ENCODE peak calls at places on chromosome 11, in seven cellular contexts. D is endodermal cell, M is HCT116, K is ovary, H is endothelial cell, T is choroid plexus epithelial cell, P is GM13977. L is an unnamed sample.

GRCh38 chr11:111363985-111364384 is 15.1 kb downstream of the POU2AF1 start:
- DNase-seq in K (no peak), M (no peak), T (no peak), H (no peak), D (no peak), P (no peak), L (no peak)

GRCh38 chr11:3022982-3023381 is 30.9 kb upstream of the NAP1L4 start:
- DNase-seq in K (no peak), T (peak; percentile 96), H (no peak), D (no peak), P (no peak), M (no peak), L (no peak)

GRCh38 chr11:64888406-64888757 is 10.0 kb upstream of the EHD1 start:
- DNase-seq in M (no peak), K (no peak), H (no peak), D (no peak), P (no peak), T (no peak), L (no peak)

GRCh38 chr11:102582140-102582539 is 43.0 kb downstream of the MMP20 start:
- DNase-seq in H (no peak), T (no peak), P (no peak), K (no peak), M (no peak), D (no peak), L (no peak)

GRCh38 chr11:331332-332060 is 10.8 kb upstream of the IFITM3 start:
- DNase-seq in H (no peak), P (no peak), D (peak; percentile 34), M (no peak), K (peak; percentile 30), T (no peak), L (no peak)

GRCh38 chr11:128323381-128323780 is 264.0 kb downstream of the ETS1 start:
- DNase-seq in P (peak; percentile 45), H (no peak), M (no peak), D (no peak), K (no peak), T (peak; percentile 81), L (no peak)

GRCh38 chr11:35927730-35928129 is 16.1 kb upstream of the LDLRAD3 start:
- DNase-seq in K (peak; percentile 38), M (no peak), P (no peak), D (peak; percentile 34), T (peak; percentile 91), H (no peak), L (no peak)

GRCh38 chr11:66020618-66021357 is 5.5 kb downstream of the CATSPER1 start:
- DNase-seq in K (no peak), T (peak; percentile 47), D (no peak), M (no peak), P (no peak), H (no peak), L (no peak)

GRCh38 chr11:78228467-78228866 is 39.7 kb downstream of the USP35 start:
- DNase-seq in H (peak; percentile 51), T (peak; percentile 79), P (peak; percentile 68), D (peak; percentile 72), M (peak; percentile 32), K (no peak), L (no peak)

GRCh38 chr11:70477607-70478006 is 79.3 kb downstream of the CTTN start:
- DNase-seq in P (no peak), M (no peak), K (no peak), H (no peak), D (no peak), T (no peak), L (no peak)

GRCh38 chr11:117604349-117604995 is 192.5 kb downstream of the DSCAML1 start:
- DNase-seq in H (no peak), T (peak; percentile 34), M (no peak), D (peak; percentile 35), K (no peak), P (no peak), L (no peak)

GRCh38 chr11:91163619-91164451 is 941.0 kb upstream of the CHORDC1 start:
- DNase-seq in M (no peak), P (no peak), D (no peak), H (no peak), K (peak; percentile 43), T (peak; percentile 74), L (no peak)

GRCh38 chr11:90476442-90477007 is 253.7 kb upstream of the CHORDC1 start:
- DNase-seq in K (no peak), M (peak; percentile 21), T (peak; percentile 59), H (peak; percentile 38), D (peak; percentile 77), P (peak; percentile 16), L (peak; percentile 16)

GRCh38 chr11:126468102-126468521 is 112.6 kb downstream of the ST3GAL4 start:
- DNase-seq in K (no peak), T (peak; percentile 69), H (no peak), P (no peak), D (no peak), M (no peak), L (no peak)

GRCh38 chr11:75911459-75911858 is 96.4 kb downstream of the UVRAG start:
- DNase-seq in T (no peak), K (no peak), H (no peak), D (no peak), P (no peak), M (no peak), L (no peak)

GRCh38 chr11:68028802-68029475 is 1.5 kb upstream of the NDUFS8 start:
- DNase-seq in P (no peak), K (no peak), H (no peak), M (no peak), D (no peak), T (peak; percentile 28), L (no peak)

GRCh38 chr11:18749681-18750319 is 23.8 kb upstream of the IGSF22 start:
- DNase-seq in H (peak; percentile 54), P (no peak), T (peak; percentile 66), M (no peak), K (peak; percentile 60), D (peak; percentile 85), L (no peak)

GRCh38 chr11:107018274-107018901 is at the start of gene GUCY1A2:
- DNase-seq in T (peak; percentile 5), K (peak; percentile 41), M (no peak), D (peak; percentile 79), H (peak; percentile 26), P (peak; percentile 45), L (peak; percentile 56)

GRCh38 chr11:91967018-91967715 is 257.5 kb upstream of the FAT3 start:
- DNase-seq in H (no peak), P (no peak), D (no peak), T (no peak), K (no peak), M (no peak), L (no peak)

GRCh38 chr11:17548444-17548843 is 1.4 kb downstream of the OTOG start:
- DNase-seq in P (no peak), D (peak; percentile 77), M (no peak), H (no peak), K (no peak), T (no peak), L (no peak)
- TF ChIP-seq CTCF in P (no peak), D (peak; percentile 68), M (peak; percentile 22), H (no peak), K (no peak), T (peak; percentile 25), L (no peak)

GRCh38 chr11:101439488-101439887 is 144.3 kb downstream of the TRPC6 start:
- DNase-seq in P (no peak), T (no peak), M (no peak), K (no peak), H (no peak), D (no peak), L (no peak)
- TF ChIP-seq CTCF in P (no peak), T (no peak), M (peak; percentile 39), K (no peak), H (peak; percentile 26), D (peak; percentile 62), L (no peak)

GRCh38 chr11:86220654-86221053 is 23.9 kb upstream of the EED start:
- DNase-seq in P (no peak), H (no peak), D (no peak), T (no peak), K (no peak), M (no peak), L (no peak)

GRCh38 chr11:86214710-86215109 is 29.8 kb upstream of the EED start:
- DNase-seq in D (no peak), T (no peak), K (no peak), H (no peak), M (no peak), P (peak; percentile 48), L (no peak)

GRCh38 chr11:86222081-86222480 is 22.5 kb upstream of the EED start:
- DNase-seq in K (no peak), T (no peak), M (no peak), P (no peak), H (no peak), D (no peak), L (no peak)

GRCh38 chr11:86219291-86220193 is 25.0 kb upstream of the EED start:
- DNase-seq in T (no peak), M (no peak), K (no peak), P (peak; percentile 26), H (no peak), D (no peak), L (no peak)

DNA sequence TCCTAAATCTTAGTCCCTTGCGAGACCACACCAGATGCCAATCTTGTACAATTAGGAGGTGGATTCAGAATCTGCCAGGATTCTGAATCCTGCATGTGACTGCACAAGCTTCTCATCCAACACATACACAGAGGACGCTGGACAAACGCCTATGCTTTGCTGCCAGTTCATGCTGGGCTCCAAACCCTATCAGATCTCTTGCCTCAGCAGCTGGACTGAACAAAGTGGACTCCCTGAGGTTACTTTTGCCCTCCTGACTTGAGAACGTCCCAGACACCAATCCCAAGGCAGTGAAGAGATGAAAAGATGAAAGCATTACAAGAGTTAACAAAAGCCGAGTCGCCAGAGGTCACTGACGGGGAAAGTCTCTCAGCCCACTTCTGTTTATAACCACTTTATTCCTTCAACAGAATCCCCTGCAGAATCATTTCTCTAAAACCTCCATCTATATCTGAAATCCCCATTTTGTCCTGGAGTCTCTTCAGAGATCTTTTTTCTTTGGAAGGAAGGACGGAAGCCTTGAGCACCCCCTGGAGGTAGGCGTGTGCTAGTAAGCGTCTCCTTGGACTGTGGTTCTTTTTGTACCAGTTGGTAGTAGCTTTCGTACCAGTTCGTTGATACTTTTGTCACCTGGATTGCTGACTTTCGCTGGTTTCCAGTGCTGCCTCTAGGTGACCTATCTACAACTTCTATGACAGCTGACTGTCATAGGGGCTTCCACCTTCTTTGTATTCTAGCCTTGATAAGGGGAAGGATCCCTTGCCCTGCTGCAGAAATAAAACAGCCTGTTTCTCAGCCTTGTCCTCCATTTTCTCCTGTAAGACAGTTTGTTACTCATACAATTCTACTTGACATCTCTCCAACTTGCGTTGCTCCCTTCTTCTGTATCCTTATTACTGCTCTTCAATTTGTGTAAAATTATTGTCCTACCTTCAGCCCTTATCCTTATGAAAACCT is 26.1 kb upstream of the EED start:
- DNase-seq in P (peak; percentile 40), K (peak; percentile 77), M (peak; percentile 66), D (peak; percentile 91), H (peak; percentile 72), T (peak; percentile 87), L (peak; percentile 65)
- TF ChIP-seq CTCF in P (peak; percentile 89), K (peak; percentile 74), M (peak; percentile 92), D (peak; percentile 94), H (peak; percentile 71), T (peak; percentile 98), L (peak; percentile 77)

DNA sequence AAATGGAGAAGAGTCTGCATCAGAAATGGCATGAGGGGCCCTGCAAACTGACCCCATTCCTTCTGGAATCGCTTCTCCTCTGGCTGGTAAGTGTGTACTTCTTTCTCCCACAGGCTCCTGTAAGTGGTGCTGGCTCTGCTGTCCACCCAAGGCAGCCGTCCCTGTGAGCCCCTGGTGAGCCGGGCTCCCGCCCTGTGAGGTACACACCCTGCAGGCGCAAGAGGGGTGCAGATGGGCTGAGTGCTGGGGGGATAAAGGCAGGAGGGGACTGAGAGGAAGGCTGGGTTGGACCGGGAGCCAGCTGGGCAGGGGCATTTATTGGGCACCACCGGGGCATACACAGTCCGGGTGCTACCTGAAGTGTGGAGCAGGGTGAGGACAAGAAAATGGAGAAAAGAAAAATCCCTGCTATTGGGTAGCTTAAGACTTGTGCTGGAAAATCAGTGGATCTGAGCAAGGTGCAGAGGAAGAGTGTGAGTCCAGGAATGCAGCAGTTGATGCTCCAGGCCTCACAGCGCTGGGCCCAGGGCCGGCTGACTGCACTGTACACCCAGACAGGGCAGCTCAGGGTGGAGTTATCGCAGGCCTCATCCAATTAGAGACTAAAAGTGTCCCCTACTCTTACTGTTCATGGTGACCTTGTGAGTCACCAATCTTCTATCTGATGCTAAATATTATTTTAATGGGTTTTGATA is 455.1 kb upstream of the B3GAT1 start:
- DNase-seq in T (no peak), K (no peak), P (no peak), H (no peak), M (no peak), D (no peak), L (no peak)
- TF ChIP-seq CTCF in T (no peak), K (no peak), P (no peak), H (no peak), M (no peak), D (no peak), L (no peak)

L was measured in nephron progenitor cell.